ENCODE peak calls at places on chromosomes 3 and 15, in six cellular contexts. H is HS-5; I is activated CD8-positive, alpha-beta memory T cell treated with anti-CD3 and anti-CD28 coated beads for 24 hours; Y is mucosa of gallbladder; J is heart left ventricle; Q is AG09309. O is an unnamed sample.

GRCh38 chr15:40932146-40932545 is 3.0 kb downstream of the DLL4 start:
- DNase-seq in H (no peak), I (no peak), Y (no peak), J (no peak), Q (no peak), O (no peak)

GRCh38 chr15:68609618-68610017 is 30.8 kb downstream of the CORO2B start:
- DNase-seq in H (no peak), I (no peak), Y (peak), J (peak), Q (no peak), O (no peak)

GRCh38 chr15:101652783-101653430 is 726 bp upstream of the TM2D3 start:
- DNase-seq in H (no peak), I (no peak), Y (no peak), J (no peak), Q (no peak), O (no peak)

GRCh38 chr15:84819791-84820190 is 2.6 kb downstream of the ALPK3 start:
- DNase-seq in H (no peak), I (no peak), Y (no peak), J (no peak), Q (no peak), O (no peak)

GRCh38 chr3:134361162-134361831 is 12.9 kb downstream of the AMOTL2 start:
- DNase-seq in H (no peak), I (no peak), Y (no peak), J (peak), Q (no peak), O (no peak)

GRCh38 chr3:112143689-112144088 is 10.6 kb upstream of the GCSAM start:
- DNase-seq in H (no peak), I (no peak), Y (no peak), J (no peak), Q (no peak), O (no peak)

GRCh38 chr15:66038387-66039116 is 169.3 kb downstream of the RAB11A start:
- DNase-seq in H (no peak), I (no peak), Y (no peak), J (no peak), Q (no peak), O (no peak)

GRCh38 chr15:45958924-45959323 is 324.1 kb downstream of the SQOR start:
- DNase-seq in H (no peak), I (no peak), Y (no peak), J (no peak), Q (no peak), O (no peak)

GRCh38 chr3:149969945-149970715 is 565 bp downstream of the PFN2 start:
- DNase-seq in H (peak), I (peak), Y (peak), J (peak), Q (no peak), O (peak)